ENCODE peak calls at places on chromosomes 11 and 22, in nine cellular contexts. T, V, F, D, X, C, P, A and J are unnamed samples.

GRCh38 chr22:22037740-22038139 is 55.2 kb upstream of the TOP3B start:
- DNase-seq in T (no peak), V (no peak), F (no peak), D (peak), X (no peak), C (no peak), P (no peak), A (peak), J (no peak)

GRCh38 chr11:104422320-104422944 is 258.5 kb upstream of the PDGFD start:
- DNase-seq in T (no peak), V (no peak), F (no peak), D (no peak), X (no peak), C (no peak), P (no peak), A (no peak), J (no peak)

GRCh38 chr11:75873417-75874148 is 58.6 kb downstream of the UVRAG start:
- DNase-seq in T (no peak), V (no peak), F (no peak), D (no peak), X (no peak), C (no peak), P (no peak), A (no peak), J (no peak)

GRCh38 chr11:134628426-134628825 is 216.4 kb upstream of the B3GAT1 start:
- DNase-seq in T (no peak), V (no peak), F (no peak), D (no peak), X (peak), C (no peak), P (no peak), A (no peak), J (no peak)

GRCh38 chr22:41917906-41918791 is 3.3 kb upstream of the SHISA8 start:
- DNase-seq in T (peak), V (no peak), F (no peak), D (peak), X (no peak), C (peak), P (peak), A (peak), J (peak)

GRCh38 chr11:123624974-123625373 is 29.4 kb downstream of the SCN3B start:
- DNase-seq in T (no peak), V (no peak), F (no peak), D (no peak), X (no peak), C (no peak), P (peak), A (peak), J (no peak)

GRCh38 chr11:16895306-16895705 is 118.9 kb downstream of the PLEKHA7 start:
- DNase-seq in T (peak), V (no peak), F (no peak), D (peak), X (peak), C (no peak), P (no peak), A (peak), J (no peak)

GRCh38 chr22:39490135-39490798 is 11.8 kb upstream of the MIEF1 start:
- DNase-seq in T (peak), V (peak), F (peak), D (peak), X (peak), C (peak), P (peak), A (peak), J (peak)

GRCh38 chr11:62726156-62727006 is 876 bp downstream of the HNRNPUL2 start:
- DNase-seq in T (no peak), V (no peak), F (no peak), D (no peak), X (peak), C (peak), P (no peak), A (no peak), J (no peak)

GRCh38 chr22:37022483-37023337 is 3.2 kb downstream of the MPST start:
- DNase-seq in T (no peak), V (no peak), F (no peak), D (no peak), X (no peak), C (peak), P (no peak), A (no peak), J (no peak)

GRCh38 chr11:79971255-79971654 is 530.4 kb upstream of the TENM4 start:
- DNase-seq in T (no peak), V (no peak), F (no peak), D (no peak), X (no peak), C (no peak), P (no peak), A (no peak), J (no peak)

GRCh38 chr11:134741453-134742227 is 329.6 kb upstream of the B3GAT1 start:
- DNase-seq in T (no peak), V (no peak), F (no peak), D (peak), X (peak), C (no peak), P (no peak), A (no peak), J (no peak)

GRCh38 chr11:9076661-9077060 is 14.7 kb downstream of the SCUBE2 start:
- DNase-seq in T (peak), V (no peak), F (no peak), D (no peak), X (no peak), C (no peak), P (no peak), A (no peak), J (no peak)

GRCh38 chr11:20156280-20156875 is 3.9 kb downstream of the DBX1 start:
- DNase-seq in T (no peak), V (no peak), F (no peak), D (no peak), X (no peak), C (peak), P (no peak), A (no peak), J (no peak)

GRCh38 chr11:134901536-134901935 is 489.5 kb upstream of the B3GAT1 start:
- DNase-seq in T (no peak), V (no peak), F (no peak), D (no peak), X (peak), C (no peak), P (no peak), A (no peak), J (no peak)

GRCh38 chr11:125091247-125091876 is 20.1 kb downstream of the TMEM218 start:
- DNase-seq in T (peak), V (no peak), F (no peak), D (peak), X (peak), C (peak), P (peak), A (peak), J (no peak)

GRCh38 chr11:73257342-73258103 is 14.6 kb upstream of the P2RY6 start:
- DNase-seq in T (peak), V (peak), F (peak), D (peak), X (peak), C (no peak), P (peak), A (peak), J (no peak)

GRCh38 chr11:2223153-2223794 is 47.1 kb downstream of the ASCL2 start:
- DNase-seq in T (no peak), V (no peak), F (no peak), D (no peak), X (no peak), C (no peak), P (no peak), A (no peak), J (no peak)

GRCh38 chr11:16295592-16295991 is 60.8 kb downstream of the SOX6 start:
- DNase-seq in T (no peak), V (no peak), F (no peak), D (no peak), X (no peak), C (no peak), P (no peak), A (no peak), J (no peak)

GRCh38 chr11:120722539-120722938 is 211.0 kb downstream of the GRIK4 start:
- DNase-seq in T (no peak), V (no peak), F (no peak), D (no peak), X (no peak), C (no peak), P (no peak), A (no peak), J (no peak)

GRCh38 chr11:122785156-122785605 is 53.1 kb upstream of the CRTAM start:
- DNase-seq in T (no peak), V (no peak), F (no peak), D (no peak), X (no peak), C (peak), P (no peak), A (peak), J (no peak)

GRCh38 chr22:39234867-39235687 is 9.7 kb downstream of the PDGFB start:
- DNase-seq in T (peak), V (no peak), F (no peak), D (no peak), X (peak), C (peak), P (no peak), A (no peak), J (no peak)

GRCh38 chr22:29765905-29766631 is 739 bp downstream of the ZMAT5 start:
- DNase-seq in T (no peak), V (no peak), F (no peak), D (no peak), X (no peak), C (peak), P (no peak), A (no peak), J (no peak)

GRCh38 chr11:123173040-123173855 is 21.8 kb downstream of the CLMP start:
- DNase-seq in T (peak), V (no peak), F (no peak), D (peak), X (peak), C (peak), P (peak), A (peak), J (no peak)

GRCh38 chr11:32809313-32809712 is 14.9 kb upstream of the CCDC73 start:
- DNase-seq in T (peak), V (peak), F (peak), D (peak), X (no peak), C (peak), P (peak), A (peak), J (peak)

GRCh38 chr11:69321877-69322350 is 28.0 kb downstream of the MYEOV start:
- DNase-seq in T (peak), V (no peak), F (no peak), D (peak), X (peak), C (no peak), P (peak), A (peak), J (no peak)

GRCh38 chr11:70473873-70474690 is 75.8 kb downstream of the CTTN start:
- DNase-seq in T (no peak), V (no peak), F (no peak), D (no peak), X (no peak), C (no peak), P (no peak), A (no peak), J (no peak)

GRCh38 chr11:130738618-130739017 is 177.7 kb downstream of the SNX19 start:
- DNase-seq in T (no peak), V (no peak), F (no peak), D (peak), X (no peak), C (no peak), P (peak), A (peak), J (no peak)

GRCh38 chr22:38696606-38697005 is 4.1 kb downstream of the JOSD1 start:
- DNase-seq in T (peak), V (no peak), F (peak), D (peak), X (no peak), C (no peak), P (peak), A (peak), J (peak)

GRCh38 chr11:1536065-1536843 is 35.8 kb downstream of the DUSP8 start:
- DNase-seq in T (no peak), V (no peak), F (no peak), D (no peak), X (no peak), C (no peak), P (no peak), A (no peak), J (no peak)

GRCh38 chr11:113721462-113722066 is 15.5 kb upstream of the TMPRSS5 start:
- DNase-seq in T (peak), V (no peak), F (no peak), D (no peak), X (no peak), C (no peak), P (peak), A (peak), J (no peak)

GRCh38 chr11:131867457-131868257 is 497.2 kb downstream of the NTM start:
- DNase-seq in T (peak), V (peak), F (no peak), D (peak), X (no peak), C (peak), P (peak), A (peak), J (no peak)

GRCh38 chr22:43237280-43237679 is 50.3 kb upstream of the TTLL12 start:
- DNase-seq in T (no peak), V (peak), F (no peak), D (no peak), X (no peak), C (peak), P (no peak), A (no peak), J (no peak)

GRCh38 chr22:48503876-48504275 is 1323.8 kb downstream of the BRD1 start:
- DNase-seq in T (no peak), V (no peak), F (no peak), D (no peak), X (no peak), C (no peak), P (no peak), A (no peak), J (no peak)

GRCh38 chr11:112834277-112834755 is 126.9 kb upstream of the NCAM1 start:
- DNase-seq in T (no peak), V (peak), F (no peak), D (peak), X (no peak), C (peak), P (no peak), A (no peak), J (no peak)

GRCh38 chr11:12086271-12087074 is 23.9 kb upstream of the MICAL2 start:
- DNase-seq in T (peak), V (peak), F (peak), D (peak), X (peak), C (peak), P (peak), A (peak), J (no peak)

GRCh38 chr22:23800297-23801237 is 13.8 kb downstream of the SMARCB1 start:
- DNase-seq in T (no peak), V (no peak), F (no peak), D (no peak), X (no peak), C (no peak), P (no peak), A (no peak), J (no peak)

GRCh38 chr11:109864834-109865557 is 228.2 kb upstream of the ZC3H12C start:
- DNase-seq in T (peak), V (no peak), F (no peak), D (peak), X (no peak), C (no peak), P (peak), A (peak), J (no peak)

GRCh38 chr22:19431641-19432091 is at the start of gene HIRA:
- DNase-seq in T (peak), V (peak), F (peak), D (peak), X (peak), C (peak), P (peak), A (peak), J (peak)

GRCh38 chr11:19519912-19520641 is 192.6 kb upstream of the NAV2 start:
- DNase-seq in T (no peak), V (no peak), F (no peak), D (no peak), X (no peak), C (peak), P (no peak), A (no peak), J (no peak)

DNA sequence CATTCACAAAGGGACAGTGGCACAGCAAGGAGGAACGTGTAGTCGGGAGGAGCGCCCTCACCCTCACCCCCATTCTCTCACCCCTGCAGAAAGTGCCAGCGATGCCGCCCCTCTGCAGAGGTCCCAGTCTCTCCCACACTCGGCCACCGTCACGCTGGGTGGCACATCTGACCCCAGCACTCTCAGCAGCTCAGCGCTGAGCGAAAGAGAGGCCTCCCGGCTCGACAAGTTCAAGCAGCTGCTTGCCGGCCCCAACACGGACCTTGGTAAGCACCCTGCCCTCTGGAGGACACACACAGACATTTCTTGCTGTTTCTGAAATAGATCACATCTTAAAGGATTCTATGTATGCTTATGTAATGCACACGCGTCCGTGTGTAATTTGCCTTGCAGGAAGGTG is 34.9 kb downstream of the TBC1D22A start:
- DNase-seq in T (peak), V (no peak), F (no peak), D (peak), X (peak), C (no peak), P (peak), A (peak), J (no peak)
- TF ChIP-seq CTCF in T (peak), V (no peak), F (peak), D (peak), X (no peak), C (no peak), P (peak), A (peak), J (no peak)

GRCh38 chr11:119531623-119532022 is 108.7 kb upstream of the THY1 start:
- DNase-seq in T (no peak), V (no peak), F (no peak), D (no peak), X (no peak), C (peak), P (no peak), A (no peak), J (peak)
- TF ChIP-seq CTCF in T (no peak), V (no peak), F (no peak), D (no peak), X (no peak), C (no peak), P (no peak), A (no peak), J (no peak)

GRCh38 chr11:77589181-77589520 is 602 bp upstream of the AQP11 start:
- DNase-seq in T (no peak), V (no peak), F (no peak), D (no peak), X (no peak), C (no peak), P (no peak), A (no peak), J (no peak)
- TF ChIP-seq CTCF in T (no peak), V (no peak), F (no peak), D (no peak), X (no peak), C (no peak), P (peak), A (no peak), J (no peak)

GRCh38 chr22:50342651-50343540 is at the start of gene PPP6R2:
- DNase-seq in T (peak), V (peak), F (no peak), D (peak), X (peak), C (peak), P (peak), A (peak), J (peak)
- TF ChIP-seq CTCF in T (no peak), V (no peak), F (no peak), D (no peak), X (no peak), C (no peak), P (no peak), A (no peak), J (peak)

DNA sequence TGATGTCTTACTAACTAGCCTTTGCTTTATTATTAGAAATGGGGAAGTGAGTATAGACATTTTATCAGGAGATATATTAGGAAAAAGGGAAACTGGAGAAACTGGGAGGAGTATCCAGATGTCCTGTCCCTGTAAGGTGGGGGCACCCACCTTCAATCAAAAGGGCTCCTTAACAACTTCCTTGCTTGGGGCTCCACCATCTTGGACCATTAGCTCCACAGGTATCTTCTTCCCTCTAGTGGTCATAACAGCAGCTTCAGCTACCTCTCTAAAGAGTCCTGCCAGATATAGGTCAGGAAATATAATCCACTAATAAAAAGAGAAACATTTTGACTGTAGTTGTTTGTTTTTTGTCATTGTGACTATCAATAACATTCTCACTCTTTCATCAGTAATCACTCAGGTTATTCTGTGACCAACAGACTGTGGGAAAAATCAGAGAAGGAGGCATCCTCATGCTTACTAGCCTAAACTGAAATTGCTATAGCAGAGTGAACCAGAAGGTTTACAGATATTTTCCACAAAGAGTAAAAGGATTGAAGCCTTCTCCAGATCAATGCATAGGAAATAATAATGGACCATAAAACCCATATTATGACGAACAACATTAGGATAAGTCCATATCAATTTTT is 10.4 kb downstream of the OR51B4 start:
- DNase-seq in T (peak), V (no peak), F (peak), D (peak), X (no peak), C (no peak), P (peak), A (peak), J (no peak)
- TF ChIP-seq CTCF in T (peak), V (peak), F (peak), D (peak), X (no peak), C (no peak), P (peak), A (peak), J (peak)

DNA sequence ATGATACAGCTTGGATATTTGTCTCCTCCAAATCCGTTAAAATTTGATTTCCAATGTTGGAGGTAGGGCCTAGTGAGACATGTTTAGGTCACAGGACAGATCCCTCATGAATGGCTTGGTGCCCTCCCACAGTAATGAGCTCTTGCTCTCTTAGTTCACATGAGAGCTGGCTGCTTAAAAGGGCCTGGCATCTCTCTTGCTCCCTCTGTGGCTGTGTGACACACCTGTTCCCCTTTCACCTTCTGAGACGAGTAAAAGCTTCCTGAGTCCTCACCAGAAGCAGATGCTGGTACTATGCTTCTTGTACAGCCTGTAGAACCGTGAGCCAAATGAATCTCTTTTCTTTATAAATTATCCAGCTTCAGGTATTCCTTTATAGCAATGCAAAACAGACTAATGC is 3.5 kb downstream of the VPS37C start:
- DNase-seq in T (no peak), V (no peak), F (no peak), D (no peak), X (no peak), C (no peak), P (no peak), A (no peak), J (no peak)
- TF ChIP-seq CTCF in T (no peak), V (no peak), F (no peak), D (no peak), X (no peak), C (no peak), P (no peak), A (no peak), J (no peak)